ENCODE peak calls at places on chromosomes 13 and 19, in four cellular contexts. Z is IMR-90, M is OCI-LY7, W is lower lobe of right lung. G is an unnamed sample.

GRCh38 chr19:43499042-43499441 is 5.5 kb downstream of the PHLDB3 start:
- DNase-seq in Z (no peak), M (no peak), W (no peak), G (no peak)

GRCh38 chr19:55255618-55256423 is 3.0 kb downstream of the PPP6R1 start:
- DNase-seq in Z (peak), M (peak), W (no peak), G (peak)

GRCh38 chr13:31556376-31556775 is 182.9 kb upstream of the RXFP2 start:
- DNase-seq in Z (peak), M (no peak), W (no peak), G (no peak)

GRCh38 chr13:51502206-51502651 is 49.4 kb upstream of the INTS6 start:
- DNase-seq in Z (peak), M (no peak), W (no peak), G (peak)

GRCh38 chr19:4449022-4449825 is 8.4 kb downstream of the UBXN6 start:
- DNase-seq in Z (no peak), M (no peak), W (no peak), G (no peak)

GRCh38 chr19:8611890-8612806 is 1.6 kb upstream of the ADAMTS10 start:
- DNase-seq in Z (peak), M (no peak), W (no peak), G (no peak)

GRCh38 chr13:48564046-48564445 is 31.2 kb upstream of the RCBTB2 start:
- DNase-seq in Z (peak), M (no peak), W (no peak), G (no peak)

GRCh38 chr13:75250526-75251183 is 231.3 kb downstream of the TBC1D4 start:
- DNase-seq in Z (peak), M (no peak), W (no peak), G (no peak)

GRCh38 chr19:32677657-32678056 is 2.0 kb downstream of the RGS9BP start:
- DNase-seq in Z (no peak), M (no peak), W (no peak), G (no peak)

GRCh38 chr13:113903361-113903760 is 39.5 kb upstream of the GAS6 start:
- DNase-seq in Z (peak), M (no peak), W (no peak), G (no peak)

GRCh38 chr19:45091031-45091918 is 1.7 kb upstream of the PPP1R37 start:
- DNase-seq in Z (peak), M (peak), W (peak), G (peak)

GRCh38 chr13:94390881-94391280 is 88.6 kb downstream of the DCT start:
- DNase-seq in Z (peak), M (no peak), W (no peak), G (no peak)

GRCh38 chr13:104477256-104477655 is 1411.0 kb upstream of the SLC10A2 start:
- DNase-seq in Z (no peak), M (no peak), W (no peak), G (no peak)

GRCh38 chr19:32945260-32945659 is 26.5 kb downstream of the CEP89 start:
- DNase-seq in Z (no peak), M (no peak), W (no peak), G (no peak)

GRCh38 chr13:97313481-97313880 is 91.3 kb downstream of the MBNL2 start:
- DNase-seq in Z (no peak), M (no peak), W (no peak), G (no peak)

GRCh38 chr13:46297338-46297737 is 85.6 kb downstream of the LRRC63 start:
- DNase-seq in Z (peak), M (no peak), W (no peak), G (no peak)

GRCh38 chr13:47672245-47672975 is 328.7 kb downstream of the SUCLA2 start:
- DNase-seq in Z (no peak), M (no peak), W (no peak), G (no peak)

GRCh38 chr13:95404141-95404882 is 103.1 kb upstream of the ABCC4 start:
- DNase-seq in Z (peak), M (peak), W (peak), G (peak)

GRCh38 chr13:42350141-42350540 is 78.2 kb downstream of the AKAP11 start:
- DNase-seq in Z (no peak), M (no peak), W (no peak), G (no peak)

GRCh38 chr19:11096210-11096841 is 7.1 kb downstream of the LDLR start:
- DNase-seq in Z (peak), M (no peak), W (no peak), G (peak)

GRCh38 chr13:83003185-83003584 is 879.1 kb downstream of the SLITRK1 start:
- DNase-seq in Z (no peak), M (no peak), W (no peak), G (no peak)

GRCh38 chr19:33317522-33317921 is 15.2 kb upstream of the CEBPA start:
- DNase-seq in Z (no peak), M (no peak), W (no peak), G (no peak)

GRCh38 chr19:35002037-35002535 is 2.0 kb downstream of the GRAMD1A start:
- DNase-seq in Z (no peak), M (no peak), W (peak), G (no peak)

GRCh38 chr13:110989331-110989730 is 74.5 kb upstream of the ANKRD10 start:
- DNase-seq in Z (peak), M (no peak), W (no peak), G (no peak)

GRCh38 chr13:48000559-48001126 is 430 bp downstream of the SUCLA2 start:
- DNase-seq in Z (peak), M (peak), W (no peak), G (no peak)

GRCh38 chr19:11446652-11447301 is 11.3 kb downstream of the PRKCSH start:
- DNase-seq in Z (no peak), M (peak), W (no peak), G (no peak)

GRCh38 chr19:46480409-46480808 is 9.0 kb upstream of the PNMA8A start:
- DNase-seq in Z (peak), M (no peak), W (no peak), G (no peak)

GRCh38 chr19:38744906-38745305 is 632 bp upstream of the CAPN12 start:
- DNase-seq in Z (no peak), M (no peak), W (peak), G (no peak)

GRCh38 chr13:31048521-31048920 is 113.2 kb downstream of the HSPH1 start:
- DNase-seq in Z (no peak), M (no peak), W (no peak), G (no peak)

GRCh38 chr19:2462635-2463421 is 6.1 kb upstream of the LMNB2 start:
- DNase-seq in Z (peak), M (no peak), W (peak), G (no peak)

GRCh38 chr19:6842871-6843607 is 44.3 kb upstream of the ADGRE1 start:
- DNase-seq in Z (no peak), M (no peak), W (peak), G (no peak)

GRCh38 chr13:27607125-27607524 is 13.2 kb downstream of the LNX2 start:
- DNase-seq in Z (peak), M (no peak), W (no peak), G (no peak)

GRCh38 chr19:55146078-55146647 is 2.8 kb downstream of the TNNT1 start:
- DNase-seq in Z (no peak), M (peak), W (no peak), G (no peak)

GRCh38 chr19:15469513-15470297 is 5.4 kb upstream of the RASAL3 start:
- DNase-seq in Z (no peak), M (no peak), W (no peak), G (peak)

GRCh38 chr19:33373701-33374405 is at the start of gene CEBPG:
- DNase-seq in Z (peak), M (peak), W (peak), G (peak)

GRCh38 chr19:48403606-48404005 is 10.1 kb downstream of the GRIN2D start:
- DNase-seq in Z (peak), M (peak), W (no peak), G (peak)
- TF ChIP-seq CTCF in Z (no peak), M (no peak), W (no peak), G (no peak)

GRCh38 chr19:51710163-51710562 is 13.6 kb downstream of the HAS1 start:
- DNase-seq in Z (peak), M (no peak), W (no peak), G (no peak)
- TF ChIP-seq CTCF in Z (no peak), M (no peak), W (no peak), G (no peak)

GRCh38 chr13:78689011-78689410 is 30.1 kb upstream of the OBI1 start:
- DNase-seq in Z (no peak), M (no peak), W (no peak), G (no peak)
- TF ChIP-seq CTCF in Z (no peak), M (no peak), W (no peak), G (no peak)

DNA sequence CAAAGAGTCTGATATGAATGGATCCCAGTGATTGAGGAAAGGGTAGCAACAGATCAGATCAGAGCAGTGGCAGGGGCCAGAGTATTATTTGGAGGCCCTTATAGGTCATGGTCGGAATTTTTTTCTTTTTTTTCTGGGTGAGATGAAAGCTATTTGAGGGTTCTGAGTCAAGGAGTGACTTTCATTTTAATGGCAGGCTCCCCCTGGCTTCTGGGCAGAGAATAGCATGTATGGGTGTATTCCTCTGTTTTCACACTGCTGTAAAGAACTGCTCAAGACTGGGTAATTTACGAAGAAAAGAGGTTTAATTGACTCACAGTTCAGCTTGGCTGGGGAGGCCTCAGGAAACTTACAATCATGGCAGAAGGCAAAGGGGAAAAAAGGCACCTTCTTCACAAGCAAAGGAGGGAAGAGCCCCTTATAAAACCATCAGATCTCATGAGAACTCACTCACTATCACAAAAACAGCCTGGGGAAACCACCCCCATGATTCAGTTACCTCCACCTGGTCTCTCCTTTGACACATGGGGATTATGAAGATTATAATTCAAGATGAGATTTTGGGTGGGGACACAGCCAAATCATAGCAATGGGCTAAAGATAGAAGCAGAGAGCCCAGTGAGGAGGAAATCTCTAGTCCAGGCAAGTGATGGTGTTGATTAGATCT is 3.0 kb upstream of the SLC6A16 start:
- DNase-seq in Z (peak), M (peak), W (no peak), G (peak)
- TF ChIP-seq CTCF in Z (peak), M (peak), W (peak), G (peak)

GRCh38 chr13:26320766-26321165 is 66.8 kb downstream of the CDK8 start:
- DNase-seq in Z (no peak), M (no peak), W (no peak), G (no peak)
- TF ChIP-seq CTCF in Z (no peak), M (no peak), W (no peak), G (no peak)

DNA sequence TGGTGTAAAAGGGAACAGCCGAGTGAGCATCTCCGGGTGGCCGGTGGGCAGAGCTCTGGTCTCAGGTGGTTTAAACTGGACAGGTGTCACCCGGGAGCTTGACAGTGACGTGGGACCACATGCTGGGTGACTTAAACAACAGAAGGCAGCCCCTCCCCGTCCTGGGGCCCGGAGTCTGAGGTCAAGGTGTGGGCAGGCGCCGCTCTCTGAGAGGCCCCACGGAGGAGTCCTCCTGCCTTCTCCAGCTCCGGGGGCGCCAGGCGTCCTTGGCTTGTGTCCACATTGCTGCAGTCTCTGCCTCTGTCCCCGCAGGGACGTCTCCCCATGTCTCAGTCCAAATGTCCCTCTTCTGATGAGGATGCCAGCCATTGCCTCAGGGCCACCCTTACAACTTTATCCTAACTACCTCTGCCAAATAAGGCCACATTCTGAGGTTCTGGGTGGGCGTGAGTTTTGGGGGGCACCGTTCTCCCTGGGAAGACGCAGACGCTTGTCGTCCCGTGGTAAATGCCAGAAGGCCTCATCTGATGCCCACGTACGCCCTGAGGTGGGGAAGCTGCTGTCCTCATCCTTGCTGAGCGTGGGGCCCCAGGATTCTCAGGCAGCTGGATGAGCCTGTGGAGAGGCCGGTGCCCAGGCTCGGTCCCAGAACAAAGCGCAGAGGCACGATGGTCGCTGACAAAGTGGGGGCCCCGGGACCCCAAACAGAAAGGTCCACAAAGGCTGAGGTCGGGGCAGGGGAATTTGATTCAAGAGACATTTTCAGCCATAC is 12.9 kb downstream of the GZMM start:
- DNase-seq in Z (no peak), M (no peak), W (peak), G (no peak)
- TF ChIP-seq CTCF in Z (no peak), M (no peak), W (no peak), G (no peak)

GRCh38 chr19:17541184-17541759 is 14.2 kb upstream of the COLGALT1 start:
- DNase-seq in Z (no peak), M (no peak), W (no peak), G (no peak)

GRCh38 chr19:17542042-17542441 is 13.4 kb upstream of the COLGALT1 start:
- DNase-seq in Z (no peak), M (no peak), W (no peak), G (no peak)

GRCh38 chr19:17538684-17539287 is 16.7 kb upstream of the COLGALT1 start:
- DNase-seq in Z (no peak), M (peak), W (no peak), G (peak)

GRCh38 chr19:17540174-17540573 is 15.3 kb upstream of the COLGALT1 start:
- DNase-seq in Z (no peak), M (no peak), W (no peak), G (no peak)

GRCh38 chr19:17539288-17540117 is 15.9 kb upstream of the COLGALT1 start:
- DNase-seq in Z (peak), M (peak), W (peak), G (peak)
- TF ChIP-seq CTCF in Z (peak), M (no peak), W (peak), G (no peak)

GRCh38 chr13:44989941-44990340 is 603 bp downstream of the GPALPP1 start:
- DNase-seq in Z (no peak), M (peak), W (no peak), G (peak)

GRCh38 chr13:44989071-44989889 is at the start of the genes GPALPP1 and NUFIP1:
- DNase-seq in Z (peak), M (peak), W (peak), G (peak)
- TF ChIP-seq CTCF in Z (no peak), M (no peak), W (no peak), G (no peak)